ENCODE peak calls at places on chromosome 10, in five cellular contexts. L is HEK293T; T is DMS 273 treated with DMSO at 0.1 percent for 48 hours; G is stimulated activated CD4-positive, alpha-beta T cell treated with anti-CD3 and anti-CD28 coated beads, TNF-alpha, amount 100 ng/mL, for 1 hour; N is activated T-cell treated with anti-CD3 and anti-CD28 coated beads, Interleukin-2, amount 50 U/mL, for 1 hour. H is an unnamed sample.

GRCh38 chr10:126904493-126904806 is 778 bp upstream of the DOCK1 start:
- DNase-seq in L (no peak), T (no peak), G (no peak), N (no peak), H (no peak)

GRCh38 chr10:23643396-23643795 is 204.5 kb downstream of the OTUD1 start:
- DNase-seq in L (no peak), T (no peak), G (no peak), N (no peak), H (no peak)

GRCh38 chr10:88033380-88033779 is 170.0 kb downstream of the PTEN start:
- DNase-seq in L (no peak), T (no peak), G (no peak), N (no peak), H (no peak)

GRCh38 chr10:14553434-14553833 is 221.3 kb downstream of the FAM107B start:
- DNase-seq in L (no peak), T (no peak), G (no peak), N (no peak), H (no peak)

GRCh38 chr10:61757001-61757400 is 94.3 kb downstream of the CABCOCO1 start:
- DNase-seq in L (no peak), T (no peak), G (no peak), N (no peak), H (no peak)

GRCh38 chr10:132593900-132594876 is 56.6 kb downstream of the INPP5A start:
- DNase-seq in L (no peak), T (no peak), G (no peak), N (no peak), H (no peak)

GRCh38 chr10:114473776-114474175 is 69.5 kb upstream of the AFAP1L2 start:
- DNase-seq in L (no peak), T (no peak), G (no peak), N (no peak), H (no peak)

GRCh38 chr10:45495438-45496152 is 121.6 kb downstream of the ALOX5 start:
- DNase-seq in L (no peak), T (no peak), G (no peak), N (no peak), H (no peak)

GRCh38 chr10:4686644-4686996 is 139.4 kb upstream of the AKR1E2 start:
- DNase-seq in L (no peak), T (no peak), G (no peak), N (no peak), H (no peak)